ENCODE peak calls at places on chromosomes 6 and 20, in eight cellular contexts. F, Y, N, Q, R, U, T and K are unnamed samples.

GRCh38 chr6:88535296-88535695 is 369.1 kb upstream of the CNR1 start:
- DNase-seq in R (no peak), N (no peak), F (no peak), U (no peak), Y (no peak), T (no peak), Q (no peak), K (no peak)

GRCh38 chr6:169985121-169986015 is 233.9 kb downstream of the ERMARD start:
- DNase-seq in R (peak; percentile 44), U (no peak), Y (no peak), F (no peak), Q (no peak), N (no peak), T (no peak), K (no peak)

GRCh38 chr6:108689279-108690161 is 128.8 kb downstream of the FOXO3 start:
- DNase-seq in T (no peak), F (peak; percentile 42), R (no peak), Y (no peak), N (no peak), U (peak; percentile 84), Q (no peak), K (peak; percentile 34)

GRCh38 chr6:135162678-135163439 is 18.2 kb upstream of the MYB start:
- DNase-seq in Y (no peak), F (peak; percentile 8), U (no peak), N (peak; percentile 29), Q (peak; percentile 55), T (peak; percentile 63), R (no peak), K (peak; percentile 65)

GRCh38 chr6:150016324-150017185 is 8.8 kb downstream of the RAET1L start:
- DNase-seq in T (no peak), Q (peak; percentile 63), U (no peak), N (peak; percentile 79), R (no peak), Y (peak; percentile 22), F (peak; percentile 82), K (peak; percentile 60)

GRCh38 chr6:3133515-3133914 is 15.0 kb downstream of the BPHL start:
- DNase-seq in R (no peak), Y (no peak), F (no peak), Q (no peak), U (no peak), N (no peak), T (no peak), K (no peak)

GRCh38 chr6:16168858-16169257 is 40.0 kb downstream of the MYLIP start:
- DNase-seq in R (no peak), F (peak; percentile 40), T (no peak), U (no peak), Q (peak; percentile 20), Y (no peak), N (peak; percentile 53), K (no peak)

GRCh38 chr20:5770240-5770986 is 20.2 kb downstream of the SHLD1 start:
- DNase-seq in R (no peak), T (no peak), Q (no peak), N (no peak), F (no peak), Y (no peak), U (no peak), K (no peak)

GRCh38 chr20:10963717-10964266 is 290.0 kb upstream of the JAG1 start:
- DNase-seq in N (no peak), T (no peak), R (no peak), Y (no peak), F (no peak), Q (no peak), U (no peak), K (no peak)

GRCh38 chr6:105389543-105389942 is 13.3 kb downstream of the PREP start:
- DNase-seq in Q (no peak), F (no peak), R (no peak), T (no peak), N (no peak), U (no peak), Y (no peak), K (no peak)
- H3K36me3 ChIP-seq in Q (peaks cover 43% of the 10 kb centered on the region), F (no peaks in the 10 kb centered on the region), R (no peaks in the 10 kb centered on the region), T (peaks cover 3% of the 10 kb centered on the region), N (no peaks in the 10 kb centered on the region), U (no peaks in the 10 kb centered on the region), Y (no peaks in the 10 kb centered on the region), K (peaks cover 4% of the 10 kb centered on the region)

DNA sequence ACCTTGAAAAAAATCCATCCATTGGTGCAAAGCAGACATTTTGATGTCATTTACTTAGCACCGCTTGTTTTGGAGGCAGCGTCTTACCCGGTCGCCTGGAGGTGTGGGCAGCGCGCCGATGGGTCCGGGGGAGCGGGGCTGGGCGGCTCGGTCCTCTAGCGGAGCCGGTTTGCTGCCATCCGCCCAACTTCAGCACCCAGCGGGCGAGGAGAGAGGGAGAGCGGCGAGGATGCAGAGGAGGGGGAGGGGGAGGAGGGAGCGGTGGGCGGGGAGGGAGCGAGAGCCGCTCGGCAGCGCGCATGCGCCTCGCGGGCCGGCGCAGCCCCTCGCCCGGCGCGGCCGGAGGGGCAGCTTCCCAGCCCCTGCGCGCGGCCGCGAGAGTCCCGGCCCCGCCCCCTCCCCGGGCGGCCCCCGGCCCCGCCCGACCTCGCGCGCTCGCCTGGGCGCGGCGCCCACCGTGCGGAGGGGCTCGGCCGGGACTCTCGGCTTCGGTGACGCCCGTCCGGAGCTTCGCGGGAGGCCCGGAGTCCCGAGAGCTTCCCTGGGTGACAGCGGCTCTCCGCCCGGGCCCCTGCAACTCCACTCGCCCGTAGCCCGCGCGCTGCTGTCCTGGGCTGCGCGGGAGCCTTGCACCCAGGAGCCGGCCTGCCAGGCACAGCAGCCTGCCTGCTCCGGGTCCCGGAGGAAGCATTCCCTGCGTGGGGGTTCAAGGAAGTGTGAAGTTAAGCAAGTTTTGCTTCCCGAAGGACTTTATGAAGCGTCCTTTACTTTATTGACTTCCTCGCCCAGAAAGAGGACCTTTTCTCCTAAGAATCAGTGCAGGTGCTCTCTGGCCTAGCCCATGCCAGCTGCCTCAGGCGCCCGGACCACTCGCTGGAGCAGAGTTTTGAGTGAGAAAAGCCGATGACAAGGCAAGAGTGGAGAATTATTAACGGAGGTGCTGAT is at the start of gene RGS17:
- DNase-seq in F (peak; percentile 84), T (peak; percentile 63), R (no peak), U (peak; percentile 60), N (peak; percentile 89), Y (no peak), Q (peak; percentile 82), K (no peak)
- H3K4me1 ChIP-seq in F (no peaks in the 10 kb centered on the region), T (peaks cover 26% of the 10 kb centered on the region), R (peaks cover 22% of the 10 kb centered on the region), U (peaks cover 14% of the 10 kb centered on the region), N (no peaks in the 10 kb centered on the region), Y (peaks cover 13% of the 10 kb centered on the region), Q (peaks cover 4% of the 10 kb centered on the region), K (peaks cover 7% of the 10 kb centered on the region)

DNA sequence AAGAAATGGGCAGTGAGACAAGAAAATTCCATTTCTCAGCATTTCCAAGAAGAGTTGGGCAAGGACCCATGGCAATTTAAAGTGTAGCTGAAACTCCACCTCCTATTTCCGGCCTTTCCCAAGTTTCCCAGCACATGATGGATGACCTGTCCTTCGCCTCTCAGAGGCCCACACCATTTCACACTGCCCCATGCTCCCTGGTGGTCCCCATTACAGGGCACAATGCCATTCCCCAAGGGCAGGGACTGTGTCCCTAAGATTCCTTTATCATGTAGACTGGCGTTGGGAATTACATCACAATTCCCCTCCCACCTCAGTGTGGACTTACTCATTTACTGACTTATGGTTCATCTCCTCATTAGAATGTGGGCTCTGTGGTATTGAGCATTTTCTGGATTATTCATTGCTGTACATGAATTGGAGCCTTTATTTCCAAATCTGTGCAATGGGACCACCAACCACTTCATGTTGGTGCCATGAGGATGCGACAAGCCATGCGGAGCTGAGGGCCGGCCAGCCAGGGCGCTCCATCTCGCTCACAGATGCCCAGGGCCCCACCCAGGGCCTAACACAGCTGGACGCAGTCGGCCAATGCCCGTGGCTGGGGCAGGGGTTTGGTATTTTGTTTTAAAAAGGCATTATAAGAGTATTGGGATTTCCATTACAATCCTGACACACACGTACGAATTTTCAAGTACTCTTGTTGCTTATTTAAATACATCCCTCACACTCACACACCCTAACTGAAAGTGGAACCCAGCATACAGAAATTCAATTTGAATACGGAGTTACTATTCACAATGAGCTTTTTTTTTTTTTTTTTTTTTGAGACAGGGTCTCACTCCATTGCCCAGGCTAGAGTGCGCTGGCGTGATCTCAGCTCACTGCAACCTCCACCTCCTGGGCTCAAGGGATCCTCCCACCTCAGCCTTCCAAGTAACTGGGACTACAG is 5.4 kb downstream of the ACSS1 start:
- DNase-seq in R (peak; percentile 75), Q (no peak), T (no peak), N (no peak), F (no peak), Y (no peak), U (no peak), K (peak; percentile 13)
- H3K4me3 ChIP-seq in R (no peak overlapping the region), Q (no peak overlapping the region), T (no peak overlapping the region), N (no peak overlapping the region), F (no peak overlapping the region), Y (no peak overlapping the region), U (peak overlapping the region; percentile 18), K (no peak overlapping the region)

DNA sequence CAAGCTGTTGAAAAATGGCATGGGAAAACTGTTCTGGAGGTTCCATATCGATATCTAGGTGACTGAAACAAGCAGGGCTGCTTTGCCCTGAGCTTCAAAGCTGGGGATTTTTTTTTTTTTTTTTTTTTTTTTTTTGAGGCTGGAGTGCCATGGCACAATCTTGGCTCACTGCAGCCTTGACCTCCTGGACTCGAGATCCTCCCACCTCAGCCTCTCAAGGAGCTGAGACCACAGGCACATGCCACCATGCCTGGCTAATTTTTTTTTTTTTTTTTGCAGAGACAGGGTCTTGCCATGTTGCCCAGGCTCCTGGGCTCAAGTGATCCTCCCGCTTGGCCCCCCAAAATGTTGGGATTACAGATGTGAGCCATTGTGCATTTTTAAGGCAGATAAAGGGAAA is 11.0 kb downstream of the ERGIC3 start:
- DNase-seq in U (no peak), Q (no peak), R (no peak), N (no peak), Y (no peak), T (no peak), F (no peak), K (no peak)
- H3K36me3 ChIP-seq in U (no peaks in the 10 kb centered on the region), Q (peaks cover 95% of the 10 kb centered on the region), R (peaks cover 96% of the 10 kb centered on the region), N (peaks cover 51% of the 10 kb centered on the region), Y (peaks cover 45% of the 10 kb centered on the region), T (peaks cover 84% of the 10 kb centered on the region), F (no peaks in the 10 kb centered on the region), K (peaks cover 16% of the 10 kb centered on the region)

GRCh38 chr6:21804941-21805610 is 211.5 kb downstream of the SOX4 start:
- DNase-seq in T (no peak), F (no peak), U (no peak), Y (no peak), R (no peak), Q (no peak), N (no peak), K (no peak)
- H3K4me1 ChIP-seq in T (peaks cover 34% of the 10 kb centered on the region), F (peaks cover 20% of the 10 kb centered on the region), U (peaks cover 4% of the 10 kb centered on the region), Y (no peaks in the 10 kb centered on the region), R (peaks cover 20% of the 10 kb centered on the region), Q (peaks cover 9% of the 10 kb centered on the region), N (peaks cover 17% of the 10 kb centered on the region), K (no peaks in the 10 kb centered on the region)

DNA sequence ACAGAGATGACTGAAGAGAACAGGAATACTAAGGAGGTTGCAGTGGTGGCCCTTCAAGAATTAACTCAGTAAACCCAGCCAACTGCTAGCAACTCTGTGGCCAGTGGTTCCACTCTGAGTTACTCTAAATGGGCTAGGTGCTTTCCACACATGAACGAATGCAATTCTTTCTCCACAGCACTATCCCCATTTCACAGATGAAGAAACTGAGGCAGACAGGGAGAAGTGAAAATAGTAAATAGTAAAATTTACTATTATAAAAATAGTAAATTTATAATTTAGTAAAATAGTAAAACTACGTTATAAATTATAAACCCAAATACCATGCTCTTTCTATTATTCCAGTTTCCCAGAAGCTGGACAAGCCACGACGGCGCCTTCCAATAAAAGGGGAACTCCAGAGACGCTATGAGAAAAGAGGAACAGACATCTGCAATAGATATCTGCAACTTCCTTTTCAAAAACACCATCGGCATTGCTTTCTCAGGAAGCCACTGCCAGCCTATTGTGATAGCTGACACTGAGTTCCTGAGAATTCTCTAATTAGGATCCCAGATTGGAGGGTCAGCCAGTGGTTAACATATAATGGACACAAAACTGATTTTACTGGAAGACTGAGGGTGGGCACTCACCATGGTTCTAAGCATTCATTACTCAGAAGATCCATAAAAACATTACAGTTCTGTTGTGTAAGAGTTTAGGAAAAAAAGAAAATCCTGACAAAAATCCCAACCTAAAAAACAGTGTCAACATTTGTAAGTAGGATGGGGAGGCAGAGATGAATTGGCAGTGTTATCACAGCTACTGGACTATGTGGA is 16.2 kb downstream of the FKBP1A start:
- DNase-seq in U (no peak), Y (no peak), R (no peak), F (no peak), T (no peak), N (no peak), Q (no peak), K (no peak)
- H3K4me3 ChIP-seq in U (no peak overlapping the region), Y (no peak overlapping the region), R (no peak overlapping the region), F (no peak overlapping the region), T (no peak overlapping the region), N (no peak overlapping the region), Q (no peak overlapping the region), K (no peak overlapping the region)